ENCODE peak calls at places on chromosome 12, in four cellular contexts. R, Z, F and B are unnamed samples.

GRCh38 chr12:24839268-24839791 is 109.6 kb downstream of the BCAT1 start:
- DNase-seq in Z (no peak), F (no peak), R (no peak), B (no peak)

GRCh38 chr12:70606001-70606400 is 31.2 kb downstream of the PTPRB start:
- DNase-seq in R (no peak), F (no peak), Z (no peak), B (no peak)

GRCh38 chr12:104859144-104859543 is 98.9 kb downstream of the SLC41A2 start:
- DNase-seq in R (no peak), Z (no peak), F (no peak), B (no peak)

GRCh38 chr12:27474344-27474743 is 27.8 kb downstream of the SMCO2 start:
- DNase-seq in Z (no peak), R (no peak), F (no peak), B (peak; percentile 39)

GRCh38 chr12:65615091-65615490 is 209.2 kb upstream of the HMGA2 start:
- DNase-seq in F (no peak), R (no peak), Z (no peak), B (peak; percentile 83)

GRCh38 chr12:9707864-9708808 is 24.8 kb downstream of the CLECL1 start:
- DNase-seq in F (peak; percentile 37), Z (peak; percentile 34), R (peak; percentile 57), B (peak; percentile 30)

GRCh38 chr12:52949413-52950331 is 754 bp downstream of the KRT18 start:
- DNase-seq in R (peak; percentile 69), Z (no peak), F (peak; percentile 84), B (peak; percentile 73)

GRCh38 chr12:79895804-79896203 is 39.1 kb downstream of the PPP1R12A start:
- DNase-seq in Z (no peak), R (no peak), F (no peak), B (no peak)

GRCh38 chr12:40105265-40105514 is 691 bp downstream of the SLC2A13 start:
- DNase-seq in F (no peak), R (peak; percentile 66), Z (peak; percentile 61), B (no peak)

GRCh38 chr12:87988534-87988933 is 40.7 kb downstream of the C12orf50 start:
- DNase-seq in R (no peak), F (no peak), Z (no peak), B (no peak)

GRCh38 chr12:61563640-61564039 is 696.6 kb upstream of the USP15 start:
- DNase-seq in Z (no peak), R (no peak), F (no peak), B (no peak)

GRCh38 chr12:29429999-29430698 is 49.2 kb upstream of the ERGIC2 start:
- DNase-seq in F (no peak), R (no peak), Z (no peak), B (no peak)

GRCh38 chr12:112898380-112898779 is 8.4 kb upstream of the OAS1 start:
- DNase-seq in Z (no peak), F (no peak), R (no peak), B (no peak)

GRCh38 chr12:53267309-53268008 is 640 bp upstream of the ESPL1 start:
- DNase-seq in F (no peak), Z (no peak), R (no peak), B (no peak)

GRCh38 chr12:130076126-130076525 is 86.1 kb upstream of the FZD10 start:
- DNase-seq in Z (no peak), F (no peak), R (no peak), B (no peak)

GRCh38 chr12:48388430-48388829 is 37.7 kb upstream of the ZNF641 start:
- DNase-seq in Z (no peak), F (no peak), R (no peak), B (no peak)

GRCh38 chr12:117967043-117967442 is 1.7 kb downstream of the KSR2 start:
- DNase-seq in R (no peak), F (no peak), Z (no peak), B (no peak)
- H3K27me3 ChIP-seq in R (peaks cover 62% of the 10 kb centered on the region), F (no peaks in the 10 kb centered on the region), Z (peaks cover 83% of the 10 kb centered on the region), B (peaks cover 27% of the 10 kb centered on the region)

GRCh38 chr12:41224066-41224465 is 35.9 kb downstream of the PDZRN4 start:
- DNase-seq in R (no peak), F (no peak), Z (no peak), B (no peak)
- TF ChIP-seq CTCF in R (no peak), F (no peak), Z (no peak), B (no peak)

DNA sequence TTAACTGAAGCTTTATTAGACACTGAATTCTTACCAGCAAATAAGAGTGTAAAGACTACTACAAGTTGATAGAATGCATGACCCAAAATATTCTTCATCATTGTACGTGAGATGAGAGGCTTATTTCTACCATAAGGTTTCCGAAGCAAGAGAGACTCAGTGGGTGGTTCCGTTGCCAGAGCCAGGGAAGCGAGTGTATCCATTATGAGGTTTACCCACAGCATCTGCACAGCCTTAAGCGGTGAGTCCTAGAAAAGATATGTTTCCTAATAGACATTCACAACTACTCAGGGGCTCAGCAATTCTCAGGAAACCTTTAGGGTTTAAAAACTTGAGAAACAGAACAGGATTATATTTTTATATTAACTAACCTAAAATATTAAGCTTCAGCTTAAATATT is 77.8 kb upstream of the POC1B start:
- DNase-seq in R (no peak), Z (no peak), F (no peak), B (no peak)
- H3K4me3 ChIP-seq in R (no peak overlapping the region), Z (no peak overlapping the region), F (no peak overlapping the region), B (no peak overlapping the region)

GRCh38 chr12:67070604-67071003 is 198.6 kb upstream of the CAND1 start:
- DNase-seq in R (no peak), F (no peak), Z (no peak), B (no peak)

GRCh38 chr12:67069451-67070306 is 199.5 kb upstream of the CAND1 start:
- DNase-seq in F (no peak), R (no peak), Z (peak; percentile 28), B (no peak)

GRCh38 chr12:67068773-67069450 is 200.2 kb upstream of the CAND1 start:
- DNase-seq in F (no peak), Z (no peak), R (peak; percentile 38), B (peak; percentile 1)

GRCh38 chr12:67068204-67068731 is 200.9 kb upstream of the CAND1 start:
- DNase-seq in Z (no peak), F (no peak), R (no peak), B (no peak)

GRCh38 chr12:67070307-67070600 is 198.9 kb upstream of the CAND1 start:
- DNase-seq in Z (no peak), R (no peak), F (no peak), B (no peak)
- H3K27me3 ChIP-seq in Z (peaks cover 58% of the 10 kb centered on the region), R (peaks cover 63% of the 10 kb centered on the region), F (peaks cover 43% of the 10 kb centered on the region), B (peaks cover 33% of the 10 kb centered on the region)

GRCh38 chr12:121626087-121626852 is at the start of gene ORAI1:
- DNase-seq in R (peak; percentile 97), Z (peak; percentile 98), F (peak; percentile 83), B (peak; percentile 73)
- TF ChIP-seq CTCF in R (no peak), Z (peak; percentile 43), F (no peak), B (no peak)

DNA sequence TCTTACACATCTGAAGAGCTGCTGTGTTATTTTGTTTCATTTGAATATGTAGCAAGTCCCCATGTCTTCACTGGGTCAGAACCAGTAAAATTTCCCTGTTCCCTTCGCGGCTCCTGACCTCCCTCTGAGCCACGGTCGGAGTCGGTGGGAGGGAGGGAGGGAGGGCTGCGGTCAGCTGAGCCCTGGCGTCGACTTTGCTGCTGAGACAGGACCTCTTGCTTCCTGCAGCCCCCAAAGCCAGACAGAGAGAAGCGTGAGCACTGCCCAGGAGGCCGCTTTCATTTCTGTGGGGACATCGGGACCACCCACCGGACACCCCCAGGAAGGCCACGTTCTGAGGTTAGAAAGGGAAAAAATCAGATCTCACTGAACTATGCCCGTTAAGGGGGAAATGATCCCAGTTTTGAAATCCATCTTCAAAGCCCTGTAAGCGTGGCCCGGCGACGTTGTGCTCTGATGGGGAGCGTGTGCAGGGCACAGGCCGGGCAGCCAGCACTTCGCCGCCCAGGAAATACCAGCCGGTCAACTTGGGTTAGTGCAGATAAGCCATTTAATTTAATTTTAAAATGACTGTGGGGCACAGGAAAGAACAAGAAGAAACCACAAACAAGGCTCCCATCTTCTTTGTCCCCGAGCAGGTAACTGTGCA is 42.1 kb downstream of the NOC4L start:
- DNase-seq in R (no peak), Z (no peak), F (no peak), B (no peak)
- H3K4me3 ChIP-seq in R (peak overlapping the region; percentile 26), Z (no peak overlapping the region), F (no peak overlapping the region), B (no peak overlapping the region)

DNA sequence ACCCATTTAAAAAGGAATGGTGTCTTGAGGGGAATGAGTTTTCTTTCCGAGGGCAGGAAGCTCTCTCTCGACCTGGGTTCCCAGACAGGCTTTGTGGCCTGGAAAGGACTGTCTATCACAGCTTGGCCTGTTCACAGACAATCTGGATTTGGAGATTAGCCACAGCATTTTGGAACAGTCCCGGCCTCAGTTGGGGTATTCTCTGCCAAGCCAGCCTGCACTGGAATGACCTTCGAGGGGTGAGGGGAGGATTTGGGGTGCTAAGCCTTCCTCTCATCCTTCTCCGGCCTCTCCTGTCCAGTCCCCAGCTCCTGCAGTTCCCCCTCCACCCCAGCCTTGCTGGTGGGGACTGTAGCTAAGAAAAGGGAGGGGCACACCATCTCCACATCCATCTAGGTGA is 13.0 kb downstream of the TBX5 start:
- DNase-seq in Z (peak; percentile 31), F (no peak), R (no peak), B (no peak)
- H3K27me3 ChIP-seq in Z (peaks cover 32% of the 10 kb centered on the region), F (peaks cover 50% of the 10 kb centered on the region), R (peaks cover 83% of the 10 kb centered on the region), B (no peaks in the 10 kb centered on the region)

GRCh38 chr12:56751712-56752598 is at the start of gene PRIM1:
- DNase-seq in F (peak; percentile 67), Z (peak; percentile 85), R (peak; percentile 87), B (peak; percentile 10)
- TF ChIP-seq CTCF in F (no peak), Z (peak; percentile 33), R (no peak), B (peak; percentile 23)